ENCODE peak calls at places on chromosomes 7 and 10, in four cellular contexts. P is mesenchymal stem cell, I is right cardiac atrium, V is keratinocyte. R is an unnamed sample.
A peak's percentile ranks its signal among the peaks of the same experiment; 100 is the strongest.

GRCh38 chr10:4459531-4459930 is 366.5 kb upstream of the AKR1E2 start:
- DNase-seq in P (peak; percentile 71), I (no peak), V (no peak), R (no peak)

GRCh38 chr10:3567291-3567963 is 217.6 kb downstream of the KLF6 start:
- DNase-seq in P (no peak), I (no peak), V (no peak), R (no peak)

GRCh38 chr7:127674361-127674760 is 22.4 kb downstream of the SND1 start:
- DNase-seq in P (peak; percentile 28), I (no peak), V (no peak), R (no peak)

GRCh38 chr7:47576031-47576908 is 5.6 kb downstream of the TNS3 start:
- DNase-seq in P (peak; percentile 38), I (peak; percentile 86), V (no peak), R (no peak)

GRCh38 chr10:80487791-80488538 is 33.9 kb downstream of the TSPAN14 start:
- DNase-seq in P (no peak), I (peak; percentile 72), V (no peak), R (no peak)

GRCh38 chr7:142800103-142800502 is 29.3 kb downstream of the PRSS2 start:
- DNase-seq in P (no peak), I (no peak), V (no peak), R (no peak)

GRCh38 chr10:106577266-106577665 is 587.2 kb downstream of the SORCS1 start:
- DNase-seq in P (peak; percentile 62), I (no peak), V (peak; percentile 48), R (no peak)

GRCh38 chr10:119754085-119754484 is 28.2 kb downstream of the INPP5F start:
- DNase-seq in P (no peak), I (no peak), V (no peak), R (no peak)

GRCh38 chr7:81327468-81327867 is 408.6 kb upstream of the SEMA3C start:
- DNase-seq in P (no peak), I (no peak), V (no peak), R (no peak)

GRCh38 chr7:55308186-55308929 is 56.8 kb upstream of the LANCL2 start:
- DNase-seq in P (peak; percentile 41), I (no peak), V (no peak), R (no peak)

DNA sequence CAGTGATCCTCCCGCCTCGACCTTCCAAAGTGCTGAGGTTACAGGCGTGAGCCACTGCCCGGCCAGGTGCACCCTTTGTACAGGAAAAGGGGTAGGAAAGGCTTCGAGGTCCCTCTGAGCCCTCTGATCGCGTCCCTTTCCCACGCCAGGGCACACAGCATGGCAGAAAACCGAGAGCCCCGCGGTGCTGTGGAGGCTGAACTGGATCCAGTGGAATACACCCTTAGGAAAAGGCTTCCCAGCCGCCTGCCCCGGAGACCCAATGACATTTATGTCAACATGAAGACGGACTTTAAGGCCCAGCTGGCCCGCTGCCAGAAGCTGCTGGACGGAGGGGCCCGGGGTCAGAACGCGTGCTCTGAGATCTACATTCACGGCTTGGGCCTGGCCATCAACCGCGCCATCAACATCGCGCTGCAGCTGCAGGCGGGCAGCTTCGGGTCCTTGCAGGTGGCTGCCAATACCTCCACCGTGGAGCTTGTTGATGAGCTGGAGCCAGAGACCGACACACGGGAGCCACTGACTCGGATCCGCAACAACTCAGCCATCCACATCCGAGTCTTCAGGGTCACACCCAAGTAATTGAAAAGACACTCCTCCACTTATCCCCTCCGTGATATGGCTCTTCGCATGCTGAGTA is 871 bp downstream of the POP7 start:
- DNase-seq in P (no peak), I (peak; percentile 80), V (no peak), R (peak; percentile 85)
- H3K4me3 ChIP-seq in P (peak overlapping the region; percentile 96), I (peak overlapping the region; percentile 69), V (peak overlapping the region; percentile 90), R (peak overlapping the region; percentile 84)

DNA sequence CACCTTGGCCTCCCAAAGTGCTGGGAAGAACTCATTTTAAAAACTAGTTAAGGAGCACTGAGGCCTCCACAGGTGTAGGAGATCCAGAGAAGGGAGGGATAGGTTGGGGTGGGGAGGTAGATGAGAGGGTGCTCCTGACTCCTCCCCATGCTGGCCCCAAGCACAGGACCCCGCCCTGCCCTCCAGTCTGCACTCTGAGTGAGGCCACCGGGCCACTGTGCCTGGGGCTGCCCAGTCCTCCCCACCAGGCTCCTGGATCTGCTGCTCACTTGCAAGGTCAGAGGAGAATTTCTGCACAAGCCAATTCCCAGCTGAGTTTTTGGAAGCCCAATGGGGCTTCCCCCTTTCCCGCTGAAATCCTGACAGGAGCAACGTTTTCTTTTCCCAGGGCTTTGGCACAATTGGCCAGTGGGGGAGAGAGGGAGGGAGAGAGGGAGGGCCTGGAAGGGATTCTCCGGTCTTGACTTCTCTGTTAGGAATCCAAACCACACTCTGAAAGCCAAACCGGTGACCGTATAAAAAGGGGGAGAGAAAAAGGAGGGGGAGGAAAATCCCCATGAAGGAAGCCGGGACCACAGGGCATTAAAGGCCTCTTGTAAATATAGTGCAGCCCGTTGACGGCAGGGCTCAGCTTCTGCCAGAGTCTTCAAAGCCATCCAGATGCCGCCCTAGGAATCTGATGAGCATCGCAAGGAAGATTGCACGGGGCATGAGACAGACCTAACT is 116.2 kb downstream of the SH3PXD2A start:
- DNase-seq in P (peak; percentile 99), I (peak; percentile 70), V (no peak), R (no peak)
- H3K4me3 ChIP-seq in P (no peak overlapping the region), I (no peak overlapping the region), V (no peak overlapping the region), R (no peak overlapping the region)

DNA sequence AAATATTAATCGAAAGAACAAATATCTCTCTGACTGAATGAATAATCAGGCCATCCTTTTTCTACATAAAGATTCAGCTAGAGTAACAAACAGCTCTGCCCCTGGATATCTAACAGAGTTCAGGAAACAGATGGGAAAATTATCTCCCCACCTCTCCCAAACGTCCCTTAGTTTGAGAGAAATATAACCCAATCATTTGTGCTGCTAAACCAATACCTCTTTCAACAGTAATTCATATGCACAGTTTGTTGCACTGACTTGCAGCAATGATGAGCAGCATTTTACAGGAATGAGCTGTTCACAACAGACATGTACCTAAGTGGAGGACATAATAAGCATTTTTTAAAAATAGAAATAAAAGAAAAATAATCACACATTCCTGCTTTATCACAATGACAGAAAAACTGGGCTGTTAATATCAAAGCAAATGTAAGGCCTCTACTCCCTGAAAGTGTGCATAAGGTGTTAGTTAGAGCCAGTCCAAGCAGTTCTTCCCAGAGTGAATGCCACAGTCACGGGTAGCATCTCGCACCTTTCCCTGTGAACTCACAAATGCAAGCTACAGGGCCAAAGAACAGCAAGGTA is 2.3 kb downstream of the CREB3L2 start:
- DNase-seq in P (no peak), I (no peak), V (no peak), R (no peak)
- H3K4me3 ChIP-seq in P (peak overlapping the region; percentile 44), I (peak overlapping the region; percentile 64), V (peak overlapping the region; percentile 90), R (peak overlapping the region; percentile 66)

GRCh38 chr10:13001887-13002212 is 337 bp upstream of the CCDC3 start:
- DNase-seq in P (peak; percentile 15), I (no peak), V (no peak), R (no peak)

GRCh38 chr10:13003781-13004180 is 2.3 kb upstream of the CCDC3 start:
- DNase-seq in P (no peak), I (no peak), V (no peak), R (no peak)

GRCh38 chr10:13003004-13003403 is 1.5 kb upstream of the CCDC3 start:
- DNase-seq in P (no peak), I (no peak), V (no peak), R (no peak)

GRCh38 chr10:13000431-13000830 is 1.1 kb downstream of the CCDC3 start:
- DNase-seq in P (peak; percentile 23), I (no peak), V (no peak), R (no peak)

DNA sequence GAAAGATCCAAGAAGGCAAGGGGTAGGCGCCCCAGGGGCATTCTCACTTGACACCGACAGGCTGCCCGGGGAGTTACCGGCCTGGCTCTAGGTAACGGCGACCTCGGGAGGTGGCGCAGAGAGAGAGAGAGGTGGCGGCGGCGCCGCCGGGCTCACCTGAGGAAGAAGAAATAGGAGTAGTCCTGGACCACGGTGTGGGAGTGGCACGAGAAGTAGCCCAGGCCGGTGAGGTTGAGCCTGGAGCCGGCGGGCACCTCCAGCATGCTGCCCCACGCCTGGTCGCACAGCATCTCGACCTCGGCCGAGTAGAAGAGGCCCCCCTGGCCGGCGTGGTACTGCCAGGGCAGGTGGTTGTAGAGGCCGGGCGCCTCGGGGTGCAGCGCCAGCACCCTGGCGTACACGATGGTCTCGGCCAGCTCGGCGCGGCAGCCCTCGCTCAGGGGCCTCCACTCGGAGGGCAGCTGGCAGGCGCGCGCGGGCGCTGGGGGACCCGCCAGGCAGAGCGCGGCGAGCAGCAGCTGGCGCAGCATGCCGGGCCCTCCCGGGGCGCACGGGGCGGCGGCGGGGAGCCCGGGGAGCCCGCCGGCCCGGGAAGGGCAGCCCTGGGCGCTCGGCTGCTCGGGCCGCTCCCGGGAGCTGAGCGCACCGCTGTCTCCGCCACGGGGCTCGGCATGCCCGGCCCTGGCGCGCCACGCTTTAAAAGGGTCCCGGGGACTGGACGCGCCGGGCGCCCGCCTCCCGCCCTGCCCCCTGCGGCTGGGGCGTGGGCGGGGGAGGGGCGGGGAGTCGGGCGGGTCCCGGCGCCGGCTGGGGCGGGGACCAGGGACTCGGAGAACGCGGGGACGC is at the start of gene CCDC3:
- DNase-seq in P (peak; percentile 30), I (peak; percentile 77), V (no peak), R (peak; percentile 83)
- H3K4me3 ChIP-seq in P (peak within 1 kb of the TSS; percentile 42), I (peak within 1 kb of the TSS; percentile 73), V (peak within 1 kb of the TSS; percentile 49), R (no peak within 1 kb of the TSS)

GRCh38 chr10:60618861-60619260 is 159.4 kb upstream of the CDK1 start:
- DNase-seq in P (no peak), I (no peak), V (no peak), R (no peak)
- H3K4me3 ChIP-seq in P (no peak overlapping the region), I (no peak overlapping the region), V (no peak overlapping the region), R (no peak overlapping the region)

DNA sequence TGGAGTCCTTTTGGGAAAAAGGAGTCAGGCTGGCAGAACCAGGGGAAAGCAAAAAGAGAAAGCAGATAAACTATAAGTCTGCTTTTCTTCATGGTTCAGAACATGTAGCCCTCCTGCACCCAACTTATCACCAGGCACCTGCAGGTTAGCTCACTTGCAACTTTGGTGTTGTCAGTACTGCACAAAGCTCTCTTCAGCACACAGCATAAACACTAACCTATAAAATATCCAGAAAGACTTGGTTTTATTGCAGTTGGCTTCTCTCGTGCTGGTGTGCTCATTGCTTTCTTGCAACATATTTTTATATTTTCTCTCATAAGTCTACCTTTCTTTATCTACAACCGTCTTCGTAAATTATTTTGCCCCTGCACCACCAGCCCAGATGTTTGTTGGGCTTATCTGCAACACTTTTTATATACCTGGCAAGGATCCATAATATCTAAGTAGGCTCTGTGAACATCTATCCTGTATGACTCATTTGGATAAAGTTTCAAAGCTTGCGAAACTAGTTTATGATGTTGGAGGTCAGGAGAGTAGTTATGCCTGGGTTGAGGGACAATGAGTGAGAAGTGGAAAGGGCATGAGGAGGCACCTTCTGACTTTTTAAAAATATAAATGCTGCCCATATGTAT is 164.6 kb downstream of the ANKRD30A start:
- DNase-seq in P (no peak), I (no peak), V (no peak), R (no peak)
- H3K4me3 ChIP-seq in P (no peak overlapping the region), I (no peak overlapping the region), V (no peak overlapping the region), R (no peak overlapping the region)

DNA sequence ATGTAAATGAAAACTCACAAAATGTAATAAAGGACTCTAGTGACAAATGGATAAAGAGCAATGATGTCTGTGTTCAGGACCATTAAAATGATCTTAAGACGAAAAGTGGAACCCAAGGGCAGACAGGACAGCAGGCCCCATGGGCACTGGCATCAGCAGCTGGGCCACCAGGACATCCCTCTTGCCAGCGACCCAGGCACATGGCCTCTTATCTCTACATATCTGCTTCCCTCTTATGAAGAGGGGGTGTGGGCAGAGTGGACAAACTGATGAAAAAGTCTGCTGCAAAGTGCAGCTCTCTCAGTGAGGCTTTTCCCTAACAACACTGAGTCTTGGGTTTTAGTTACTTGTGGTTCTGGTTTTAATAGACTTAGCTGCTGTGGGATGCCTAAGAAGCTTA is 44.8 kb upstream of the ANKRD1 start:
- DNase-seq in P (no peak), I (peak; percentile 72), V (no peak), R (no peak)
- H3K4me3 ChIP-seq in P (no peak overlapping the region), I (peak overlapping the region; percentile 64), V (no peak overlapping the region), R (no peak overlapping the region)